ENCODE peak calls at places on chromosomes 12 and 14, in ten cellular contexts. E is left lung, B is RWPE1, M is GM23338, H is H9, K is AG04450, A is endodermal cell, F is GM06990, W is AG09309, L is foreskin fibroblast. G is an unnamed sample.

GRCh38 chr14:102314242-102315011 is 5.1 kb upstream of the ZNF839 start:
- DNase-seq in E (peak; percentile 89), B (peak; percentile 84), M (peak; percentile 84), H (peak; percentile 83), K (peak; percentile 54), A (peak; percentile 91), F (peak; percentile 83), W (no peak), L (peak; percentile 76), G (peak; percentile 49)

GRCh38 chr14:65462411-65462810 is 49.9 kb downstream of the FUT8 start:
- DNase-seq in E (no peak), B (peak; percentile 80), M (no peak), H (no peak), K (peak; percentile 23), A (no peak), F (peak; percentile 82), W (peak; percentile 14), L (no peak), G (no peak)

GRCh38 chr14:38143651-38144505 is 63.8 kb upstream of the SSTR1 start:
- DNase-seq in E (no peak), B (peak; percentile 8), M (peak; percentile 61), H (no peak), K (peak; percentile 51), A (no peak), F (no peak), W (peak; percentile 61), L (peak; percentile 70), G (peak; percentile 18)

GRCh38 chr14:90905531-90905930 is 89.3 kb upstream of the TTC7B start:
- DNase-seq in E (no peak), B (no peak), M (no peak), H (no peak), K (no peak), A (no peak), F (peak; percentile 37), W (no peak), L (no peak), G (no peak)

GRCh38 chr12:123519151-123520001 is 14.1 kb downstream of the RILPL1 start:
- DNase-seq in E (peak; percentile 75), B (peak; percentile 94), M (peak; percentile 38), H (peak; percentile 56), K (no peak), A (no peak), F (no peak), W (peak; percentile 39), L (peak; percentile 14), G (no peak)

GRCh38 chr14:23436327-23437141 is 1.1 kb upstream of the MYH7 start:
- DNase-seq in E (no peak), B (no peak), M (no peak), H (no peak), K (no peak), A (peak; percentile 39), F (no peak), W (no peak), L (no peak), G (no peak)

GRCh38 chr12:25775968-25776367 is 182.5 kb upstream of the RASSF8 start:
- DNase-seq in E (no peak), B (no peak), M (no peak), H (no peak), K (no peak), A (peak; percentile 50), F (no peak), W (no peak), L (peak; percentile 75), G (no peak)

GRCh38 chr12:78562358-78563205 is 302.0 kb upstream of the SYT1 start:
- DNase-seq in E (no peak), B (peak; percentile 6), M (peak; percentile 61), H (no peak), K (no peak), A (no peak), F (no peak), W (no peak), L (peak; percentile 4), G (no peak)

GRCh38 chr14:80615831-80616230 is 325.7 kb downstream of the CEP128 start:
- DNase-seq in E (no peak), B (no peak), M (no peak), H (no peak), K (no peak), A (no peak), F (peak; percentile 4), W (no peak), L (no peak), G (no peak)

GRCh38 chr12:116687888-116688287 is 50.0 kb downstream of the SPRING1 start:
- DNase-seq in E (no peak), B (no peak), M (peak; percentile 94), H (peak; percentile 92), K (no peak), A (peak; percentile 95), F (no peak), W (no peak), L (no peak), G (no peak)

GRCh38 chr12:94656556-94656955 is 6.2 kb upstream of the TMCC3 start:
- DNase-seq in E (no peak), B (no peak), M (no peak), H (no peak), K (no peak), A (no peak), F (no peak), W (no peak), L (no peak), G (no peak)

GRCh38 chr12:103858953-103859601 is 18.0 kb upstream of the NT5DC3 start:
- DNase-seq in E (peak; percentile 66), B (peak; percentile 96), M (no peak), H (no peak), K (peak; percentile 93), A (peak; percentile 24), F (no peak), W (peak; percentile 94), L (peak; percentile 96), G (peak; percentile 66)

GRCh38 chr14:106436310-106436905 is 910.0 kb downstream of the TMEM121 start:
- DNase-seq in E (peak; percentile 55), B (peak; percentile 23), M (peak; percentile 39), H (no peak), K (no peak), A (peak; percentile 57), F (peak; percentile 35), W (no peak), L (no peak), G (no peak)
- TF ChIP-seq CTCF in E (peak; percentile 26), B (peak; percentile 69), M (peak; percentile 30), H (peak; percentile 32), K (no peak), A (peak; percentile 36), F (peak; percentile 65), W (no peak), L (no peak), G (no peak)

GRCh38 chr14:34324363-34324795 is 137.7 kb downstream of the SPTSSA start:
- DNase-seq in E (no peak), B (peak; percentile 50), M (peak; percentile 69), H (no peak), K (peak; percentile 16), A (peak; percentile 57), F (no peak), W (peak; percentile 5), L (peak; percentile 14), G (peak; percentile 14)
- TF ChIP-seq CTCF in E (peak; percentile 53), B (peak; percentile 70), M (peak; percentile 84), H (peak; percentile 85), K (peak; percentile 72), A (peak; percentile 86), F (peak; percentile 64), W (peak; percentile 57), L (peak; percentile 58), G (peak; percentile 57)

DNA sequence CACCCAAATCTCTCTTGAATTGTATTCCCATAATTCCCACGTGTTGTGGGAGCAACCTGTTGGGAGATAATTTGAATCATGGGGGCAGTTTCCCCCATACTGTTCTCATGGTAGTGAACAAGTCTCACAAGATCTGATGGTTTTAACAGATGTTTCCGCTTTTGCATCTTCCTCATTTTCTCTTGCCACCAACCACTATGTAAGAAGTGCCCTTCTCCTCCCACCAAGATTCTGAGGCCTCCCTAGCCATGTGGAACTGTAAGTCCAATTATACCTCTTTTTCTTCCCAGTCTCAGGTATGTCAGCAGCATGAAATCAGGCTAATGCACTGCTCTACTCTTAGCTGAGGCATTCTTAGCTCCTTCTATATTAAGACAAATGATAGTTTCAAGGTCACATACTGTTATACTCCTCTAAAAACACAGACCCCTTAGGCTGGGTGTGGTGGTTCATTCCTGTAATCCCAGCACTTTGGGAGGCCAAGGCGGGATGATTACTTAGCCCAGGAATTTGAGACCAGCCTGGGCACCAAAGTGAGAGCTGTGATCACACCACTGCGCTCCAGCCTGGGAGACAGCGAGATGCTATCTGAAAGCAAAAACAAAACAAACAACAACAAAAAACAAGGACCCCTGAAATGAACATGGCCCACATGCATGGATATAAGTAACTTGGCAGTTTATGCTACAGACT is 3.6 kb downstream of the SCAF11 start:
- DNase-seq in E (no peak), B (no peak), M (no peak), H (no peak), K (no peak), A (peak; percentile 80), F (no peak), W (no peak), L (no peak), G (no peak)
- TF ChIP-seq CTCF in E (no peak), B (no peak), M (no peak), H (no peak), K (no peak), A (no peak), F (no peak), W (no peak), L (no peak), G (no peak)

GRCh38 chr12:127233016-127233415 is 1034.0 kb upstream of the TMEM132C start:
- DNase-seq in E (no peak), B (no peak), M (no peak), H (no peak), K (no peak), A (no peak), F (no peak), W (no peak), L (peak; percentile 18), G (no peak)

GRCh38 chr12:127236491-127236890 is 1030.5 kb upstream of the TMEM132C start:
- DNase-seq in E (no peak), B (no peak), M (no peak), H (no peak), K (no peak), A (no peak), F (no peak), W (no peak), L (no peak), G (no peak)

GRCh38 chr12:127239781-127240180 is 1027.2 kb upstream of the TMEM132C start:
- DNase-seq in E (no peak), B (no peak), M (no peak), H (no peak), K (no peak), A (no peak), F (no peak), W (no peak), L (no peak), G (no peak)

GRCh38 chr12:127238061-127238460 is 1028.9 kb upstream of the TMEM132C start:
- DNase-seq in E (no peak), B (no peak), M (no peak), H (no peak), K (no peak), A (no peak), F (no peak), W (no peak), L (no peak), G (no peak)

DNA sequence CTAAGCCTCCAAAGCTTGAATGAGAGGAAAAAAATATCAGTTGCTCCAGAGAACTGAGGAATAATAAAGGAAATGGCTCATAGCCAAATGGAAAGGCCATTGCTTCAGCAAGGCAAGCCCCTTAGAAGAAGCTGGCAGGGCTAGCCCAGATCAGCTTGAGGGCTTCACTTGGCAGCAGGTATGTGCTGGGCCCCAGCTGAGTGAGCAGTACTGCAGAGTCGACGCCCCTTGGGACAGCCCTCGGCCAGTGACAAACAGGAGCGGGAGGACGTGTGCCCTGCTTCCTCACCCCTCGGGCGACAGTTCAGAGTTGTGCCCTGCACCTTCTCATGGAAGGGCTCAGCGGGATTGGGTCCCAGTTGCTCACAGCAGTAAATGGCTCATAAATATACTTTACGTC is 1031.2 kb upstream of the TMEM132C start:
- DNase-seq in E (no peak), B (no peak), M (no peak), H (no peak), K (no peak), A (peak; percentile 53), F (no peak), W (no peak), L (no peak), G (no peak)
- TF ChIP-seq CTCF in E (no peak), B (no peak), M (no peak), H (no peak), K (no peak), A (no peak), F (no peak), W (no peak), L (no peak), G (no peak)

G was measured in AG09319.